ENCODE peak calls at places on chromosomes 4 and X, in five cellular contexts. W is mesothelial cell of epicardium, Q is foreskin fibroblast, S is upper lobe of right lung, V is bronchial epithelial cell. C is an unnamed sample.

GRCh38 chrX:1323315-1323714 is 13.3 kb upstream of the IL3RA start:
- DNase-seq in Q (no peak), W (no peak), V (no peak), S (no peak), C (peak; percentile 36)

GRCh38 chr4:111798840-111799239 is 346.4 kb upstream of the FAM241A start:
- DNase-seq in W (no peak), S (no peak), Q (no peak), V (no peak), C (no peak)

GRCh38 chrX:119419898-119420297 is 20.8 kb downstream of the SLC25A43 start:
- DNase-seq in Q (no peak), V (no peak), W (no peak), S (no peak), C (no peak)

GRCh38 chr4:82213485-82214162 is 160.2 kb downstream of the HNRNPD start:
- DNase-seq in V (no peak), Q (no peak), W (no peak), S (no peak), C (no peak)

GRCh38 chrX:973010-973409 is 239.4 kb downstream of the CRLF2 start:
- DNase-seq in S (no peak), Q (no peak), W (no peak), V (no peak), C (no peak)

GRCh38 chrX:131827935-131828334 is 195.2 kb upstream of the STK26 start:
- DNase-seq in W (no peak), Q (peak; percentile 31), S (no peak), V (no peak), C (no peak)

GRCh38 chrX:115147220-115147619 is 42.0 kb upstream of the RBMXL3 start:
- DNase-seq in V (peak; percentile 39), S (no peak), Q (peak; percentile 19), W (no peak), C (no peak)

GRCh38 chrX:11364835-11365234 is 71.6 kb downstream of the AMELX start:
- DNase-seq in S (no peak), Q (no peak), W (no peak), V (no peak), C (no peak)

GRCh38 chr4:60891947-60892346 is 308.2 kb upstream of the ADGRL3 start:
- DNase-seq in V (no peak), S (no peak), W (no peak), Q (no peak), C (no peak)

GRCh38 chr4:135098061-135098460 is 896.5 kb upstream of the PABPC4L start:
- DNase-seq in W (no peak), Q (no peak), S (no peak), V (peak; percentile 1), C (no peak)

GRCh38 chr4:66577922-66578321 is 907.6 kb upstream of the EPHA5 start:
- DNase-seq in S (no peak), V (no peak), Q (no peak), W (no peak), C (no peak)

GRCh38 chrX:150347471-150347870 is 15.6 kb upstream of the MAMLD1 start:
- DNase-seq in W (no peak), Q (no peak), S (no peak), V (no peak), C (no peak)

GRCh38 chr4:43112139-43112538 is 219.6 kb downstream of the GRXCR1 start:
- DNase-seq in Q (no peak), V (no peak), S (no peak), W (no peak), C (no peak)

GRCh38 chr4:158770671-158771070 is 1.8 kb downstream of the FNIP2 start:
- DNase-seq in S (no peak), W (no peak), V (no peak), Q (no peak), C (no peak)

GRCh38 chrX:66030505-66031317 is 9.2 kb downstream of the VSIG4 start:
- DNase-seq in Q (peak; percentile 8), V (peak; percentile 13), S (no peak), W (no peak), C (peak; percentile 0)

GRCh38 chrX:71930298-71930697 is 19.7 kb downstream of the NHSL2 start:
- DNase-seq in V (no peak), S (no peak), Q (peak; percentile 41), W (no peak), C (no peak)

GRCh38 chrX:41781500-41781899 is 57.5 kb downstream of the GPR82 start:
- DNase-seq in W (no peak), Q (peak; percentile 61), V (peak; percentile 44), S (no peak), C (peak; percentile 8)

GRCh38 chrX:46777971-46778810 is 19.3 kb upstream of the SLC9A7 start:
- DNase-seq in V (no peak), W (no peak), Q (peak; percentile 61), S (no peak), C (peak; percentile 24)

GRCh38 chrX:7163146-7163677 is 15.3 kb upstream of the PUDP start:
- DNase-seq in S (no peak), Q (peak; percentile 66), V (no peak), W (no peak), C (no peak)

GRCh38 chr4:102717448-102718092 is 43.2 kb downstream of the MANBA start:
- DNase-seq in W (no peak), V (peak; percentile 82), Q (peak; percentile 19), S (no peak), C (peak; percentile 22)

GRCh38 chrX:44415639-44416386 is 72.3 kb upstream of the EFHC2 start:
- DNase-seq in W (no peak), S (no peak), Q (no peak), V (peak; percentile 86), C (no peak)

GRCh38 chr4:91688413-91688812 is 615.4 kb upstream of the GRID2 start:
- DNase-seq in Q (no peak), S (no peak), V (no peak), W (no peak), C (no peak)

GRCh38 chr4:4759883-4760282 is 99.6 kb upstream of the MSX1 start:
- DNase-seq in V (no peak), W (no peak), Q (peak; percentile 33), S (no peak), C (no peak)

GRCh38 chrX:115897956-115898355 is 272.6 kb upstream of the AGTR2 start:
- DNase-seq in S (no peak), Q (no peak), W (no peak), V (no peak), C (no peak)

GRCh38 chr4:48017108-48017527 is 546 bp downstream of the NIPAL1 start:
- DNase-seq in W (peak; percentile 81), V (peak; percentile 92), Q (peak; percentile 86), S (peak; percentile 78), C (peak; percentile 57)

GRCh38 chr4:85861064-85861767 is 386.3 kb downstream of the ARHGAP24 start:
- DNase-seq in Q (no peak), S (no peak), V (peak; percentile 74), W (no peak), C (no peak)

GRCh38 chrX:57752866-57753265 is 72.8 kb upstream of the NLRP2B start:
- DNase-seq in Q (no peak), V (no peak), S (no peak), W (no peak), C (no peak)

GRCh38 chr4:129355529-129355928 is 259.6 kb downstream of the C4orf33 start:
- DNase-seq in V (peak; percentile 17), S (no peak), Q (no peak), W (no peak), C (no peak)

GRCh38 chr4:187478292-187479205 is 517.0 kb upstream of the ZFP42 start:
- DNase-seq in V (peak; percentile 73), S (no peak), Q (peak; percentile 89), W (no peak), C (peak; percentile 91)

GRCh38 chrX:37640142-37640541 is 45.4 kb upstream of the XK start:
- DNase-seq in S (no peak), Q (no peak), V (no peak), W (no peak), C (no peak)

GRCh38 chr4:27081675-27082579 is 221.3 kb downstream of the STIM2 start:
- DNase-seq in W (no peak), Q (no peak), S (no peak), V (no peak), C (no peak)

GRCh38 chr4:114386637-114387233 is 211.9 kb upstream of the UGT8 start:
- DNase-seq in S (no peak), Q (peak; percentile 69), W (no peak), V (peak; percentile 34), C (peak; percentile 39)
- TF ChIP-seq CTCF in S (peak; percentile 62), Q (peak; percentile 40), W (peak; percentile 74), V (peak; percentile 57), C (peak; percentile 89)

GRCh38 chrX:67044029-67044653 is 405.3 kb upstream of the EDA2R start:
- DNase-seq in Q (no peak), W (no peak), S (no peak), V (no peak), C (no peak)
- TF ChIP-seq CTCF in Q (no peak), W (no peak), S (no peak), V (no peak), C (no peak)

GRCh38 chr4:74000301-74000700 is 1.8 kb upstream of the CXCL5 start:
- DNase-seq in W (no peak), S (no peak), V (no peak), Q (no peak), C (no peak)

DNA sequence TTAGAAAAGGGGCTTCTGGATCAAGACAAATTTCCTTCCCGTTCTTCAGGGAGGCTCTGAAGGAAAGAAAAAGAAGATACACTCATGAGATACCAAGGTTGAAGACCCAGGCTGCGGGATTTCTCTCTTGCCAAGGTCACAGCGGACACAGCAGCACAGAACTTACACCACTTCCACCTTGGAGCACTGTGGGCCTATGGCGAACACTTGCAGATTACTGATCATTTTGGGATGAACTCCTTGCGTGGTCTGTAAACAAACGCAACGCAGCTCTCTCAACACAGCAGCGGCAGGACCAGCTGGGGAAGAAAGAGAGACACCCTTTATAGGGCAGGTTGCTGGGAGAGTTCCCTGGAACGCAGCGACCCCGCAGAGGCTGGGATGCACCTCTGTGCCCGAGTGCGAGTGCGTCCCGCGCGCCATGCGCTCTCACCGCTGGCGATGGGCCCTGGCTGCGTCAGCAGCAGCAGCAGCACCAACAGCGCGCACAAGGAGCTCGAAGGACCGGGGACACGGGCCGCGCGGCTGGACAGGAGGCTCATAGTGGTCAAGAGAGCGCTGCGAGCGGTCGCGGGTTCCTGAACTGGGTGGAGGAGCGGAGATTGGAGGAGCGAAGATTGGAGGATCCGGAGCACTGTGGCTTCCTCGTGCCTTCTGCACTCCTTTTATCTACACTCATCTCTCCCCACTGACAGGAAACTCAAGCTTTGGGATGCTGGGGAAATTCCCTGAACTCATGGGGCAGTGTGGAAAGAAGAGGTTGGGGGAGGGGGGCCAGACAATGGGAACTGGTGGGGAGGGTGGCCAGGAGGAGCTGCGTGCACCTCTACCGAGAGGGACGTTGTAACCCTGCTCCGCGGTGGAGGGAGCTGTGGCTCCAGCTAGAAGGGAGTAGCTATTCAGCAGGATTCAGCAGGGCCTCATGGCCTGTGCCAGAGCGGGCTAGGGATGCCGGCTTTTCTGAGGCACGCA is at the start of gene CXCL5:
- DNase-seq in V (peak; percentile 29), W (peak; percentile 51), Q (peak; percentile 77), S (peak; percentile 78), C (peak; percentile 15)
- TF ChIP-seq CTCF in V (peak; percentile 14), W (no peak), Q (peak; percentile 24), S (no peak), C (no peak)

GRCh38 chr4:7239101-7239820 is 46.9 kb downstream of the SORCS2 start:
- DNase-seq in S (no peak), V (no peak), Q (no peak), W (no peak), C (no peak)

GRCh38 chr4:7239844-7240243 is 47.5 kb downstream of the SORCS2 start:
- DNase-seq in S (no peak), Q (no peak), W (no peak), V (no peak), C (no peak)

GRCh38 chr4:7237863-7238262 is 45.5 kb downstream of the SORCS2 start:
- DNase-seq in Q (peak; percentile 46), V (no peak), S (no peak), W (no peak), C (peak; percentile 2)

GRCh38 chr4:7236847-7237246 is 44.5 kb downstream of the SORCS2 start:
- DNase-seq in W (no peak), S (no peak), Q (peak; percentile 33), V (no peak), C (no peak)

GRCh38 chr4:7238300-7238960 is 46.1 kb downstream of the SORCS2 start:
- DNase-seq in S (no peak), V (no peak), W (no peak), Q (no peak), C (no peak)
- TF ChIP-seq CTCF in S (peak; percentile 6), V (no peak), W (no peak), Q (peak; percentile 16), C (peak; percentile 48)